ENCODE peak calls at places on chromosomes 13 and 19, in four cellular contexts. One of them, this sample, is unnamed. For H3K4me1 and H3K36me3, the result is how much of the 10 kb centered on the place peaks cover.

GRCh38 chr19:58563034-58563573 is 4.7 kb upstream of the UBE2M start:
- DNase-seq in transverse colon: no peak
- DNase-seq in heart left ventricle: peak
- DNase-seq in heart right ventricle: no peak
- DNase-seq in this sample: no peak

GRCh38 chr13:106523566-106523965 is 11.9 kb downstream of the EFNB2 start:
- DNase-seq in transverse colon: no peak
- DNase-seq in heart left ventricle: no peak
- DNase-seq in heart right ventricle: no peak
- DNase-seq in this sample: no peak

GRCh38 chr13:99690426-99691189 is 189.3 kb downstream of the TM9SF2 start:
- DNase-seq in transverse colon: no peak
- DNase-seq in heart left ventricle: no peak
- DNase-seq in heart right ventricle: no peak
- DNase-seq in this sample: no peak

GRCh38 chr13:21074601-21075302 is 13.4 kb upstream of the LATS2 start:
- DNase-seq in transverse colon: no peak
- DNase-seq in heart left ventricle: peak
- DNase-seq in heart right ventricle: no peak
- DNase-seq in this sample: no peak

GRCh38 chr13:41756198-41756885 is 204.6 kb downstream of the VWA8 start:
- DNase-seq in transverse colon: no peak
- DNase-seq in heart left ventricle: no peak
- DNase-seq in heart right ventricle: no peak
- DNase-seq in this sample: no peak

GRCh38 chr19:43609872-43610271 is 2.0 kb upstream of the SRRM5 start:
- DNase-seq in transverse colon: no peak
- DNase-seq in heart left ventricle: no peak
- DNase-seq in heart right ventricle: no peak
- DNase-seq in this sample: no peak

GRCh38 chr19:2056810-2057192 is 5.8 kb upstream of the MKNK2 start:
- DNase-seq in transverse colon: no peak
- DNase-seq in heart left ventricle: no peak
- DNase-seq in heart right ventricle: no peak
- DNase-seq in this sample: no peak

GRCh38 chr19:32173836-32174235 is 171.6 kb upstream of the ZNF507 start:
- DNase-seq in transverse colon: no peak
- DNase-seq in heart left ventricle: no peak
- DNase-seq in heart right ventricle: no peak
- DNase-seq in this sample: no peak

GRCh38 chr19:35029737-35030256 is 473 bp upstream of the SCN1B start:
- DNase-seq in transverse colon: no peak
- DNase-seq in heart left ventricle: no peak
- DNase-seq in heart right ventricle: no peak
- DNase-seq in this sample: no peak

GRCh38 chr19:55160128-55160985 is 2.8 kb upstream of the TNNI3 start:
- DNase-seq in transverse colon: peak
- DNase-seq in heart left ventricle: peak
- DNase-seq in heart right ventricle: peak
- DNase-seq in this sample: no peak

GRCh38 chr13:99982741-99983400 is 1.3 kb downstream of the ZIC2 start:
- DNase-seq in transverse colon: no peak
- DNase-seq in heart left ventricle: no peak
- DNase-seq in heart right ventricle: no peak
- DNase-seq in this sample: no peak

GRCh38 chr13:95524270-95524901 is 28.1 kb upstream of the CLDN10 start:
- DNase-seq in transverse colon: no peak
- DNase-seq in heart left ventricle: no peak
- DNase-seq in heart right ventricle: no peak
- DNase-seq in this sample: no peak

GRCh38 chr19:48481846-48482639 is 12.9 kb downstream of the CYTH2 start:
- DNase-seq in transverse colon: no peak
- DNase-seq in heart left ventricle: peak
- DNase-seq in heart right ventricle: no peak
- DNase-seq in this sample: no peak

GRCh38 chr19:4298772-4299550 is 3.2 kb downstream of the TMIGD2 start:
- DNase-seq in transverse colon: no peak
- DNase-seq in heart left ventricle: no peak
- DNase-seq in heart right ventricle: no peak
- DNase-seq in this sample: no peak

GRCh38 chr13:30892966-30893365 is 13.1 kb upstream of the MEDAG start:
- DNase-seq in transverse colon: no peak
- DNase-seq in heart left ventricle: no peak
- DNase-seq in heart right ventricle: peak
- DNase-seq in this sample: no peak

GRCh38 chr13:114104626-114105350 is 27.6 kb downstream of the RASA3 start:
- DNase-seq in transverse colon: peak
- DNase-seq in heart left ventricle: peak
- DNase-seq in heart right ventricle: peak
- DNase-seq in this sample: no peak
- H3K4me1 ChIP-seq in transverse colon: under half
- H3K4me1 ChIP-seq in heart left ventricle: under half
- H3K4me1 ChIP-seq in heart right ventricle: under half
- H3K4me1 ChIP-seq in this sample: under half

GRCh38 chr19:11173516-11174155 is 18.1 kb upstream of the SPC24 start:
- DNase-seq in transverse colon: no peak
- DNase-seq in heart left ventricle: no peak
- DNase-seq in heart right ventricle: no peak
- DNase-seq in this sample: no peak
- H3K27ac ChIP-seq in transverse colon: no peak
- H3K27ac ChIP-seq in heart left ventricle: no peak
- H3K27ac ChIP-seq in heart right ventricle: no peak
- H3K27ac ChIP-seq in this sample: no peak

DNA sequence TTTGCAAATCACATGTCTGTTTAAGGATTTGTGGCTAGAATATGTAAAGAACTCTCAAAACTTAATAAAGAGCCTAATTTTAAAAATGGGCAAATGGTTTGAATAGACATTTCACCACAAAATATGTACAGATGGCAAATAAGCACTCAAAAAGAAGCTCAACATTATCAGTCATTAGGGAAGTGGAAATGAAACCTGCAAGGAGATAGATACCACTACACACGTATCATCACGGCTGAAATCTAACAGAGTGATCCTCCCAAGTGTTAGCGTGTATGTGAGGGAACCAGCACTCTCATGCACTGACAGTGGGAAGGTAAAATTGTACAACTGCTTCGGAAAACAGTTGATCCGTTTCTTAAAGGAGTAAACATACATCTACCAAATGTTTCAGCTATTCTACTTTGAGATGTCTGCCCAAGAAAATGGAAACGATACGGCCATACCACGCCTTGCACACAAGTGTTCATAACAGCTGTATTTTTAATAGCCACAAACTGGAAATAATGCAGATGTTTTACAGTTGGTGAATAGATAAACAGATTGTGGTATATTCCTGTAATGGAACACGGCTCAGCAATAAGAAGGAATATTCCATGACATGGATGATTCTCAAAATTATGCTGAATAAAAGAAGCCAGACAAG is 14.5 kb downstream of the ARHGEF7 start:
- DNase-seq in transverse colon: no peak
- DNase-seq in heart left ventricle: no peak
- DNase-seq in heart right ventricle: no peak
- DNase-seq in this sample: no peak
- H3K36me3 ChIP-seq in transverse colon: under half
- H3K36me3 ChIP-seq in heart left ventricle: under half
- H3K36me3 ChIP-seq in heart right ventricle: under half
- H3K36me3 ChIP-seq in this sample: under half

GRCh38 chr13:81539643-81540150 is 1198.8 kb upstream of the SPRY2 start:
- DNase-seq in transverse colon: no peak
- DNase-seq in heart left ventricle: no peak
- DNase-seq in heart right ventricle: no peak
- DNase-seq in this sample: no peak
- H3K4me1 ChIP-seq in transverse colon: under half
- H3K4me1 ChIP-seq in heart left ventricle: under half
- H3K4me1 ChIP-seq in heart right ventricle: under half
- H3K4me1 ChIP-seq in this sample: under half